ENCODE peak calls at places on chromosomes 5 and 9, in six cellular contexts. N is mesendoderm, K is neural progenitor cell, C is IMR-90, T is fibroblast of lung, U is HCT116. V is an unnamed sample.

GRCh38 chr5:93603711-93604118 is 20.7 kb downstream of the NR2F1 start:
- DNase-seq in U (no peak), C (no peak), T (no peak), N (no peak), K (peak; percentile 54), V (no peak)

GRCh38 chr5:172107606-172108005 is 80.4 kb downstream of the STK10 start:
- DNase-seq in K (no peak), T (peak; percentile 54), C (peak; percentile 84), U (no peak), N (peak; percentile 63), V (peak; percentile 57)

GRCh38 chr5:67170783-67171182 is 25.8 kb downstream of the CD180 start:
- DNase-seq in U (no peak), N (no peak), T (no peak), K (no peak), C (no peak), V (no peak)

GRCh38 chr5:95327211-95327610 is 42.3 kb upstream of the MCTP1 start:
- DNase-seq in N (peak; percentile 6), C (no peak), T (no peak), U (no peak), K (no peak), V (peak; percentile 1)

GRCh38 chr9:14316574-14317304 is 2.8 kb upstream of the NFIB start:
- DNase-seq in N (peak; percentile 59), U (no peak), T (no peak), C (no peak), K (peak; percentile 14), V (no peak)

GRCh38 chr9:83280259-83280658 is 217.3 kb upstream of the RASEF start:
- DNase-seq in N (no peak), T (no peak), U (no peak), C (no peak), K (no peak), V (peak; percentile 39)

GRCh38 chr9:97293207-97293721 is 14.2 kb upstream of the CCDC180 start:
- DNase-seq in T (peak; percentile 39), U (no peak), C (peak; percentile 27), N (peak; percentile 71), K (no peak), V (peak; percentile 49)

GRCh38 chr9:114004221-114004716 is 73.8 kb downstream of the AMBP start:
- DNase-seq in U (no peak), C (no peak), T (no peak), K (no peak), N (no peak), V (no peak)

GRCh38 chr5:145847499-145848497 is 12.7 kb upstream of the PRELID2 start:
- DNase-seq in N (no peak), K (no peak), U (peak; percentile 40), C (peak; percentile 93), T (peak; percentile 71), V (peak; percentile 72)

GRCh38 chr5:135214897-135215616 is 181.0 kb upstream of the PITX1 start:
- DNase-seq in N (no peak), T (peak; percentile 71), K (no peak), U (no peak), C (peak; percentile 60), V (no peak)

GRCh38 chr5:132086277-132086794 is 12.7 kb downstream of the CSF2 start:
- DNase-seq in C (peak; percentile 98), U (no peak), N (peak; percentile 13), K (no peak), T (peak; percentile 90), V (peak; percentile 91)

GRCh38 chr5:13503017-13503416 is 441.5 kb downstream of the DNAH5 start:
- DNase-seq in T (no peak), K (no peak), C (no peak), U (no peak), N (no peak), V (peak; percentile 42)

GRCh38 chr9:120583958-120584369 is 4.0 kb upstream of the CDK5RAP2 start:
- DNase-seq in N (peak; percentile 88), C (peak; percentile 93), K (no peak), U (peak; percentile 16), T (peak; percentile 73), V (no peak)

GRCh38 chr5:74990194-74990593 is 62.2 kb downstream of the GCNT4 start:
- DNase-seq in T (no peak), U (no peak), C (no peak), K (no peak), N (no peak), V (no peak)

GRCh38 chr5:122312670-122312988 is 592 bp downstream of the SNCAIP start:
- DNase-seq in C (peak; percentile 40), N (peak; percentile 27), T (peak; percentile 34), K (peak; percentile 53), U (no peak), V (no peak)

GRCh38 chr9:89961616-89962341 is 357.0 kb downstream of the GADD45G start:
- DNase-seq in T (peak; percentile 51), C (peak; percentile 17), K (no peak), U (no peak), N (no peak), V (no peak)

GRCh38 chr9:76269789-76270188 is 124.4 kb downstream of the RFK start:
- DNase-seq in N (no peak), C (peak; percentile 60), K (no peak), U (no peak), T (peak; percentile 52), V (no peak)

GRCh38 chr5:142677212-142677611 is 8.7 kb downstream of the FGF1 start:
- DNase-seq in U (no peak), N (no peak), T (no peak), K (no peak), C (peak; percentile 61), V (peak; percentile 63)

GRCh38 chr5:21219255-21219654 is 1231.3 kb upstream of the CDH18 start:
- DNase-seq in C (no peak), U (no peak), K (no peak), N (peak; percentile 5), T (no peak), V (peak; percentile 91)

GRCh38 chr9:138046641-138047301 is 169.2 kb downstream of the CACNA1B start:
- DNase-seq in N (no peak), C (no peak), T (no peak), U (no peak), K (no peak), V (no peak)

GRCh38 chr9:84300271-84300670 is 40.3 kb downstream of the SLC28A3 start:
- DNase-seq in T (peak; percentile 31), U (no peak), N (peak; percentile 69), C (peak; percentile 54), K (no peak), V (no peak)

GRCh38 chr9:107422189-107422802 is 67.3 kb downstream of the KLF4 start:
- DNase-seq in C (peak; percentile 51), N (peak; percentile 93), K (peak; percentile 92), T (peak; percentile 79), U (peak; percentile 78), V (peak; percentile 75)

GRCh38 chr5:117590944-117591343 is 1016.3 kb upstream of the SEMA6A start:
- DNase-seq in K (peak; percentile 31), C (peak; percentile 8), U (peak; percentile 15), T (peak; percentile 26), N (peak; percentile 56), V (peak; percentile 5)

GRCh38 chr9:15211160-15211993 is 95.6 kb downstream of the TTC39B start:
- DNase-seq in U (peak; percentile 50), K (peak; percentile 79), C (peak; percentile 79), T (peak; percentile 84), N (peak; percentile 86), V (peak; percentile 75)

GRCh38 chr5:156815988-156816599 is 34.0 kb upstream of the PPP1R2B start:
- DNase-seq in T (peak; percentile 20), U (no peak), K (peak; percentile 64), C (peak; percentile 42), N (peak; percentile 69), V (peak; percentile 63)

GRCh38 chr9:108484468-108484867 is 371.3 kb downstream of the ACTL7B start:
- DNase-seq in U (no peak), T (no peak), K (no peak), N (no peak), C (no peak), V (no peak)
- H3K27ac ChIP-seq in U (no peak overlapping the region), T (no peak overlapping the region), K (no peak overlapping the region), N (no peak overlapping the region), C (no peak overlapping the region), V (no peak overlapping the region)

GRCh38 chr9:130024597-130024994 is 18.4 kb downstream of the FNBP1 start:
- DNase-seq in K (no peak), N (no peak), C (peak; percentile 47), U (no peak), T (no peak), V (peak; percentile 94)

GRCh38 chr9:130023994-130024596 is 18.9 kb downstream of the FNBP1 start:
- DNase-seq in T (no peak), U (no peak), N (no peak), C (no peak), K (no peak), V (peak; percentile 4)

GRCh38 chr9:130021123-130021522 is 21.9 kb downstream of the FNBP1 start:
- DNase-seq in N (no peak), K (no peak), C (no peak), U (no peak), T (no peak), V (peak; percentile 37)

GRCh38 chr9:130023147-130023787 is 19.7 kb downstream of the FNBP1 start:
- DNase-seq in K (no peak), U (no peak), C (no peak), T (no peak), N (peak; percentile 32), V (peak; percentile 85)

DNA sequence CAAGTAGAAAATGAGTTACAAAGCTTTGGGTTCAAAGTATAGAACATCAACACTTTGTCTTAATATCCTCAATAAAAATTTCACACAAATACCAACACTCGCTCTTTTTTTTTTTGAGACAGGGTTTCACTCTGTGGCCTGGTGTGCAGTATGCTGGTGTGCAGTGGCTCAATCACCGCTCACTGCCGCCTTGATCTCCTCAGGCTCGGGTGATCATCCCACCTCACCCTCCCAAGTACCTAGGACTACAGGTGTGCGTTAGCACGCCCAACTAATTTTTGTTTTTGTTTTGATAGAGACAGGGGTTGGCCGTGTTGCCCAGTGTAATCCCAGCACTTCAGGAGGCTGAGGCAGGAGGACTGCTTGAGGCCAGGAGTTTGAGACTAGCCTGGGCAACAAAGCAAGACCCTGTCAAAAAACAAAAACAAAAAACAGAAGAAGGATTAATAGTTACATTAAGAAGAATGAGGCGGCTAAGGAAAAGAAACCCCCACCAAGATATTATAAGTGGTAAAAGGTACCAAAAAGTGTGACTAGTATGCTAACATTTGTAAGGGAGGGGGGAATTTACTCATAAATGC is 20.3 kb downstream of the FNBP1 start:
- DNase-seq in C (no peak), U (no peak), N (no peak), K (no peak), T (no peak), V (no peak)
- H3K9ac ChIP-seq in C (no peak overlapping the region), U (no peak overlapping the region), N (no peak overlapping the region), K (no peak overlapping the region), T (no peak overlapping the region), V (no peak overlapping the region)

GRCh38 chr9:129898205-129898604 is 62.9 kb downstream of the USP20 start:
- DNase-seq in U (no peak), N (peak; percentile 78), C (no peak), K (no peak), T (peak; percentile 36), V (peak; percentile 14)
- H3K27ac ChIP-seq in U (no peak overlapping the region), N (no peak overlapping the region), C (no peak overlapping the region), K (no peak overlapping the region), T (no peak overlapping the region), V (no peak overlapping the region)

DNA sequence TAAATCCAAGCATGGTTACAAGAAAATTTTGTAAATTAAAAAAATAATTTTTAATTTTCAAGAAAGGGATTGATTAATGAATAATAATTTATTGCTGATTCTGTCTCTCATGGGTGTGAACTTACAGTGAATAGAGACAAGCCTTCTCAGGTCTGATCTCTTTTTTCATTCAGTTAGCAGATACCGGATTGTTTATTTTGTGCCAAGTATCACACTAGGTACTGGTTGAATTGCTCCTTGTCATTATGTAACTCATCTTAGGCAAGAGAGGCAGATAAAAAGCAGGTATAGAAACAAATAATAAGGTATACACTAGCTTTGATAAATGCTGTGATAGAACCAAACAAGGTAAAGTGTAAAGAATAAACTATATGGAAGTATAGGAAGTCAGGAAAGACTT is 283.3 kb downstream of the PJA2 start:
- DNase-seq in U (no peak), T (no peak), K (no peak), N (no peak), C (no peak), V (no peak)
- H3K9ac ChIP-seq in U (no peak overlapping the region), T (no peak overlapping the region), K (no peak overlapping the region), N (no peak overlapping the region), C (no peak overlapping the region), V (no peak overlapping the region)

V was measured in PC-3.